ENCODE peak calls at places on chromosome 1, in eight cellular contexts. R is H1, Q is thoracic aorta, E is kidney epithelial cell, M is AG04450, U is pancreas, I is fibroblast of lung, X is MM.1S. T is an unnamed sample.
A peak's percentile ranks its signal among the peaks of the same experiment; 100 is the strongest.

GRCh38 chr1:166164995-166165660 is 1.7 kb downstream of the FAM78B start:
- DNase-seq in U (peak; percentile 74), Q (no peak), I (peak; percentile 79), X (peak; percentile 90), M (no peak), E (no peak), R (no peak), T (peak; percentile 49)

GRCh38 chr1:71193153-71193552 is 112.3 kb upstream of the ZRANB2 start:
- DNase-seq in E (no peak), R (no peak), Q (no peak), X (no peak), M (no peak), I (no peak), U (no peak), T (no peak)

GRCh38 chr1:243944429-243945160 is 94.6 kb upstream of the AKT3 start:
- DNase-seq in E (peak; percentile 86), Q (no peak), U (no peak), R (peak; percentile 49), I (peak; percentile 27), M (no peak), X (no peak), T (no peak)

GRCh38 chr1:21344750-21345443 is 54.6 kb upstream of the ECE1 start:
- DNase-seq in E (no peak), R (no peak), M (no peak), I (no peak), U (peak; percentile 88), Q (no peak), X (peak; percentile 36), T (peak; percentile 53)

GRCh38 chr1:61951731-61952585 is 209.7 kb downstream of the PATJ start:
- DNase-seq in X (peak; percentile 22), I (peak; percentile 87), Q (no peak), U (no peak), E (peak; percentile 83), M (no peak), R (no peak), T (no peak)

GRCh38 chr1:160653620-160654016 is 6.8 kb upstream of the SLAMF1 start:
- DNase-seq in R (no peak), Q (no peak), E (no peak), I (no peak), U (no peak), X (no peak), M (no peak), T (no peak)

GRCh38 chr1:164382384-164382783 is 176.6 kb upstream of the PBX1 start:
- DNase-seq in E (no peak), I (no peak), X (no peak), M (no peak), R (no peak), Q (no peak), U (no peak), T (no peak)

GRCh38 chr1:37537378-37537777 is 16.7 kb downstream of the SNIP1 start:
- DNase-seq in Q (no peak), U (no peak), E (no peak), X (no peak), I (peak; percentile 40), R (no peak), M (peak; percentile 45), T (no peak)

GRCh38 chr1:29266912-29267311 is 30.6 kb downstream of the PTPRU start:
- DNase-seq in E (no peak), M (no peak), Q (no peak), I (no peak), U (no peak), X (no peak), R (no peak), T (no peak)

GRCh38 chr1:234541281-234541975 is 62.4 kb upstream of the TARBP1 start:
- DNase-seq in R (no peak), Q (no peak), I (peak; percentile 73), E (peak; percentile 68), U (no peak), X (no peak), M (no peak), T (no peak)

GRCh38 chr1:169300854-169301253 is 66.7 kb downstream of the NME7 start:
- DNase-seq in U (no peak), X (no peak), M (no peak), R (no peak), E (no peak), I (peak; percentile 55), Q (no peak), T (no peak)

GRCh38 chr1:112603012-112603411 is 15.9 kb downstream of the ST7L start:
- DNase-seq in X (no peak), U (no peak), E (no peak), I (no peak), R (no peak), M (no peak), Q (no peak), T (no peak)

GRCh38 chr1:202858306-202858705 is 30.6 kb downstream of the RABIF start:
- DNase-seq in M (no peak), I (no peak), X (no peak), Q (no peak), U (no peak), R (no peak), E (no peak), T (no peak)

GRCh38 chr1:233605205-233605604 is 8.7 kb upstream of the KCNK1 start:
- DNase-seq in R (no peak), Q (no peak), E (no peak), M (no peak), U (no peak), I (no peak), X (no peak), T (no peak)

GRCh38 chr1:47252369-47252768 is 20.3 kb upstream of the TAL1 start:
- DNase-seq in E (no peak), U (no peak), Q (no peak), R (no peak), X (no peak), I (no peak), M (no peak), T (no peak)

GRCh38 chr1:20867062-20867461 is 80.0 kb upstream of the HP1BP3 start:
- DNase-seq in M (no peak), U (no peak), Q (no peak), E (no peak), I (peak; percentile 20), R (no peak), X (peak; percentile 40), T (no peak)

GRCh38 chr1:64062529-64062928 is 140.9 kb upstream of the UBE2U start:
- DNase-seq in U (no peak), M (no peak), X (no peak), E (no peak), I (no peak), R (no peak), Q (no peak), T (no peak)

DNA sequence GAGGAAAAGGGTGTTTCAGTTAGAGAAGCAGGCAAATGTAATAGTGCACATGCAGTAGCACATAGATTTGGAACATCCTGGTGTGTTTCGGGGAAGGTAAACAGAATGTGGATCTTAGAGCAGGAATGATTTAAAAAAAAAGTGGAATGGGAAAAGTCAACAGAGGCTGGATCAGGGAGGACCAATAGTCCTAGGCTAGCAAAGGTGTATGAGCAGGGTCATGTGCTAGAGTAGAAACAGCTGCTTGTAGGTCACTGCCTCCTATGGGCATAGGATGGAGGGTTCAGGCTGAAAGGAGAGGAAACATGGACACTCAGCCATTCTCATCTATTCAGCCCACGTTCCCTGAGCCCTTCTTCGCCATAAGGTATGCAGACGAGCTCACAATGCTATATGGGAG is 3.7 kb upstream of the KPNA6 start:
- DNase-seq in I (no peak), R (no peak), Q (no peak), M (no peak), X (no peak), U (no peak), E (no peak), T (no peak)
- TF ChIP-seq CTCF in I (no peak), R (peak; percentile 10), Q (no peak), M (no peak), X (no peak), U (no peak), E (no peak), T (no peak)

DNA sequence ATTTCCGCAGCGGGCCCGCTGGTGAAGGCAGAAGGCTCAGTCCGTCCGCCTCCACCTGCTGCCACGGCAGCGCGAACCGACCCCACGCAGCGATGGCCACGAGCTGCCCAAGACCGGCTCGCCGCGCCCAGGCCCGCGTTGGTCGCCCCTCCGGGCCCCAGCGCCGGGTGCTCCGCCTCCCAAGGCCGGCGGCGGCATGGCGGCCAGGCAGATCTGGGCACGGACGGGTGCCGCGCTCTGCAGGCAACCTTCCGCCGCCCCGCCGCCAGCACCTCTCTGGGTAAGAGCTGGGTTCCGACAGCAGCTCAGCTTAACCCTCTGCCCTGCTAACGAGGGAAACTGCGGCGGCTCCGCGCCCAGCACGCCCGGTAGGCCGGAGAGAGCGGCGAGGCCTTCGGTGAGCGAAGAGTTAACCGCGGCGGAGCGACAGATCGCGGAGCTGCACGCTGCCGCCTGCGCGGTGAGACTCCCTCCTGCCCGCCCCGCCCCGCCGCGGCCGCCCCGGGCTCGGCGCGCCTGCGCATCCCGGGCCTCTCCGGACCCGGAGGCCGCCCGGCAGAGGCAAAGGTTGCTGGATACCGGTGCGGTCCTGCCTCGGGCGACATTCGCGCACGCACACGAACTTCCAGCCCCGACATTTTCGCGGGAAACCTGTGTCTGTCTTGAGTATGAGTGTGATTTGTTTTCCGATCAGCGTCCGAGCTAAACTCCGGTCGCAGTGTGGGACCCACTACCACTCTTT is at the start of gene C1orf53:
- DNase-seq in I (peak; percentile 89), X (peak; percentile 95), R (no peak), Q (no peak), E (peak; percentile 32), U (peak; percentile 94), M (peak; percentile 61), T (peak; percentile 94)
- TF ChIP-seq CTCF in I (no peak), X (no peak), R (no peak), Q (peak; percentile 23), E (no peak), U (no peak), M (no peak), T (no peak)

DNA sequence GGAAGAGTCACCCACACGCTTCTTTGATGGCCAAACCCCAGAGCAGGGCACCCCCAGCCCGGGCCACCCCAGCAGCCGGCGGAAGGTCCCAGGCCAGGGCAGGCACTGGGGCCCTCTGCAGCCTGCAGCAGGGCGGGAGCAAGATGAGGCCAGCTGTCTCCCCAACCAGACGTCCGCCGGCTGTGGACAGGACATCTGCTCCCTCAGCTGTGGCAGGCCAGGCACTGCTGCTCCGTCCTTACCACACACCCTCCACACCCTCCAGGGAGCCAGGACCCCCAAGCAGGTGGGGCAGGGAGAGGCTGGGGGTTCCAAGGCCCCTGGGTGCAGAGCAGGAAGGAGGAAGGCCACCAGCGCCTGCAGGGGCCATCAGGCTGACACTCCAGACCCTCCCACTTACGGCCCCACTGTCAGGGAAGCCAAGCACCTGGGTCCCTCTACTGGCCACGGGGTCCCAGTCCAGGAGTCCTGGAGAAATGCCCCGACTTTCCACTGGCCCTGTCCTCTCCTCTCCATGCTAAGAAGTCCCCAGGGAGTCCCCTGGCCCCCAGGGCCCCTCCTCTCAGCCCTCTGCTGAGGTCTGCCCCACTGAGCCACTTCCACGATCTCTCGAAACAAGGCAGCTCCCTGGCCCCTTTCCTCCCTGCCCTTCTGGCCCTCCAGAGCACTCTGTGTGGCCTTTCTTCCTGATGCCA is 5.6 kb downstream of the WNT9A start:
- DNase-seq in R (no peak), U (no peak), M (no peak), I (no peak), X (no peak), E (no peak), Q (no peak), T (no peak)
- TF ChIP-seq CTCF in R (peak; percentile 55), U (no peak), M (no peak), I (peak; percentile 4), X (no peak), E (no peak), Q (no peak), T (no peak)

DNA sequence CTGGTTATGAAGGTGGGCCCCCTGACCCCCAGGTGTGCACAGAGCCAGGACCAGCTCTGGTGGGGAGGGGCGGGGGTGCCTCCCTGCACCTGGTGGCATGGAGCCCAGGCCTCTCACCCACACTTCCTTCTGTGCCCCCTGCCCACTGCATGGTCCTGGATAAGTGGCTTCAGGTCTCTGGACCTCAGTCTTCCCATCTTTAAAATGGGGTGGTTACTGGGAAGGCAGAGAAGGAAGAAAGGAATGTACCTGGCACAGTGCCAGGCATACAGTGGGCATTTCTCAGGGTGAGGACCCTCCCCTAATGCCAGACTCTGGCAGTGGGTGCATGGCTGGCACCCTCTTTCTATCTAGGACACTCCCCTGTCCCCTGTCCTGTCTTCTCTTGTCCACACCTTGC is 7.5 kb downstream of the CLCNKA start:
- DNase-seq in U (peak; percentile 41), Q (no peak), E (no peak), R (no peak), X (no peak), I (no peak), M (no peak), T (no peak)
- TF ChIP-seq CTCF in U (no peak), Q (no peak), E (no peak), R (no peak), X (no peak), I (no peak), M (no peak), T (no peak)